ENCODE peak calls at places on chromosomes 7 and 10, in nine cellular contexts. H is GM12878, T is sigmoid colon, B is fibroblast of lung, Z is cardiac muscle cell, N is A549, D is transverse colon, E is HAP-1, Q is H1. L is an unnamed sample. For H3K4me1 and H3K9me3, the result is how much of the 10 kb centered on the place peaks cover.

GRCh38 chr7:134900430-134900876 is 85.9 kb upstream of the AGBL3 start:
- DNase-seq in H (peak), T (no peak), B (no peak), Z (no peak), N (no peak), D (no peak), E (no peak), Q (no peak), L (no peak)

GRCh38 chr7:148773344-148773743 is 74.6 kb downstream of the CUL1 start:
- DNase-seq in H (peak), T (no peak), B (no peak), Z (no peak), N (no peak), D (no peak), E (no peak), Q (no peak), L (no peak)

GRCh38 chr10:75611081-75611971 is 179.9 kb downstream of the LRMDA start:
- DNase-seq in H (peak), T (no peak), B (no peak), Z (no peak), N (no peak), D (peak), E (no peak), Q (no peak), L (no peak)

GRCh38 chr7:156474241-156474743 is 166.3 kb upstream of the RNF32 start:
- DNase-seq in H (peak), T (no peak), B (peak), Z (no peak), N (peak), D (no peak), E (no peak), Q (no peak), L (no peak)

GRCh38 chr10:123039632-123039930 is 30.8 kb downstream of the ACADSB start:
- DNase-seq in H (no peak), T (no peak), B (no peak), Z (no peak), N (no peak), D (no peak), E (no peak), Q (no peak), L (no peak)

GRCh38 chr10:1211844-1212570 is 155.8 kb downstream of the WDR37 start:
- DNase-seq in H (no peak), T (no peak), B (no peak), Z (no peak), N (no peak), D (no peak), E (no peak), Q (no peak), L (no peak)

GRCh38 chr7:1505731-1506550 is 1.8 kb upstream of the INTS1 start:
- DNase-seq in H (no peak), T (no peak), B (no peak), Z (no peak), N (no peak), D (no peak), E (no peak), Q (peak), L (no peak)

GRCh38 chr7:133629696-133630095 is 376.8 kb downstream of the EXOC4 start:
- DNase-seq in H (no peak), T (no peak), B (no peak), Z (no peak), N (no peak), D (no peak), E (no peak), Q (no peak), L (no peak)

GRCh38 chr7:97480700-97481410 is 251.0 kb upstream of the TAC1 start:
- DNase-seq in H (no peak), T (no peak), B (no peak), Z (no peak), N (no peak), D (no peak), E (no peak), Q (no peak), L (no peak)

GRCh38 chr7:101533103-101533465 is 96.0 kb downstream of the MYL10 start:
- DNase-seq in H (no peak), T (no peak), B (no peak), Z (no peak), N (no peak), D (no peak), E (no peak), Q (no peak), L (no peak)

GRCh38 chr10:98489561-98490481 is 43.1 kb upstream of the HPS1 start:
- DNase-seq in H (no peak), T (no peak), B (no peak), Z (no peak), N (no peak), D (no peak), E (no peak), Q (no peak), L (peak)

GRCh38 chr7:134778941-134779740 is at the start of gene CALD1:
- DNase-seq in H (no peak), T (peak), B (peak), Z (peak), N (peak), D (peak), E (peak), Q (peak), L (peak)

GRCh38 chr10:12628964-12629766 is 279.8 kb downstream of the CAMK1D start:
- DNase-seq in H (no peak), T (no peak), B (no peak), Z (peak), N (no peak), D (peak), E (peak), Q (no peak), L (no peak)

GRCh38 chr7:56291-56913 is 136.0 kb upstream of the FAM20C start:
- DNase-seq in H (no peak), T (peak), B (no peak), Z (no peak), N (no peak), D (peak), E (no peak), Q (peak), L (no peak)

GRCh38 chr10:34528320-34528719 is 286.8 kb downstream of the PARD3 start:
- DNase-seq in H (no peak), T (no peak), B (peak), Z (peak), N (peak), D (no peak), E (peak), Q (no peak), L (peak)

GRCh38 chr7:116653204-116653603 is 18.8 kb upstream of the MET start:
- DNase-seq in H (no peak), T (no peak), B (peak), Z (peak), N (no peak), D (no peak), E (no peak), Q (no peak), L (no peak)

GRCh38 chr7:130897515-130898419 is 163.8 kb upstream of the KLF14 start:
- DNase-seq in H (peak), T (no peak), B (no peak), Z (no peak), N (no peak), D (no peak), E (no peak), Q (no peak), L (no peak)

GRCh38 chr10:113746188-113746950 is 5.1 kb upstream of the PLEKHS1 start:
- DNase-seq in H (no peak), T (no peak), B (no peak), Z (peak), N (peak), D (peak), E (no peak), Q (no peak), L (no peak)

GRCh38 chr7:137981175-137981574 is 20.7 kb downstream of the CREB3L2 start:
- DNase-seq in H (no peak), T (no peak), B (no peak), Z (no peak), N (no peak), D (no peak), E (no peak), Q (no peak), L (no peak)

GRCh38 chr7:50857804-50858203 is 75.1 kb upstream of the GRB10 start:
- DNase-seq in H (no peak), T (no peak), B (no peak), Z (no peak), N (no peak), D (no peak), E (no peak), Q (peak), L (no peak)

GRCh38 chr10:111522141-111522540 is 445.3 kb downstream of the ADRA2A start:
- DNase-seq in H (no peak), T (no peak), B (no peak), Z (no peak), N (no peak), D (no peak), E (no peak), Q (no peak), L (no peak)

GRCh38 chr7:143256932-143257331 is 6.3 kb upstream of the GSTK1 start:
- DNase-seq in H (peak), T (no peak), B (no peak), Z (no peak), N (no peak), D (no peak), E (no peak), Q (no peak), L (no peak)

GRCh38 chr7:149027055-149027454 is 1.2 kb downstream of the PDIA4 start:
- DNase-seq in H (no peak), T (no peak), B (no peak), Z (no peak), N (no peak), D (no peak), E (no peak), Q (no peak), L (no peak)

GRCh38 chr10:24201503-24202180 is 7.3 kb upstream of the KIAA1217 start:
- DNase-seq in H (no peak), T (no peak), B (no peak), Z (no peak), N (no peak), D (peak), E (no peak), Q (no peak), L (no peak)

GRCh38 chr10:103605359-103606156 is 112.1 kb downstream of the NEURL1 start:
- DNase-seq in H (no peak), T (peak), B (peak), Z (peak), N (peak), D (peak), E (peak), Q (peak), L (peak)

GRCh38 chr10:124486635-124487034 is 25.0 kb downstream of the LHPP start:
- DNase-seq in H (no peak), T (no peak), B (no peak), Z (no peak), N (no peak), D (no peak), E (no peak), Q (no peak), L (peak)

GRCh38 chr7:27992092-27992491 is 188.5 kb downstream of the JAZF1 start:
- DNase-seq in H (no peak), T (no peak), B (peak), Z (no peak), N (no peak), D (no peak), E (no peak), Q (no peak), L (no peak)

GRCh38 chr7:82528577-82529305 is 85.2 kb upstream of the CACNA2D1 start:
- DNase-seq in H (no peak), T (no peak), B (no peak), Z (peak), N (no peak), D (no peak), E (no peak), Q (no peak), L (no peak)

GRCh38 chr7:107130487-107131220 is 38.1 kb upstream of the HBP1 start:
- DNase-seq in H (no peak), T (no peak), B (no peak), Z (no peak), N (peak), D (no peak), E (peak), Q (no peak), L (no peak)

GRCh38 chr7:132145466-132145865 is 430.8 kb downstream of the PLXNA4 start:
- DNase-seq in H (no peak), T (no peak), B (peak), Z (peak), N (peak), D (no peak), E (peak), Q (no peak), L (peak)

GRCh38 chr7:39540320-39540719 is 25.9 kb upstream of the YAE1 start:
- DNase-seq in H (no peak), T (no peak), B (no peak), Z (no peak), N (no peak), D (peak), E (no peak), Q (no peak), L (no peak)

GRCh38 chr10:28241766-28242399 is 61.0 kb downstream of the MPP7 start:
- DNase-seq in H (peak), T (no peak), B (peak), Z (peak), N (peak), D (peak), E (peak), Q (no peak), L (no peak)

GRCh38 chr7:135914346-135914745 is 62.8 kb downstream of the MTPN start:
- DNase-seq in H (no peak), T (no peak), B (no peak), Z (no peak), N (no peak), D (no peak), E (no peak), Q (no peak), L (no peak)

GRCh38 chr10:106181491-106181890 is 983.0 kb downstream of the SORCS1 start:
- DNase-seq in H (no peak), T (no peak), B (peak), Z (peak), N (no peak), D (no peak), E (no peak), Q (no peak), L (no peak)

GRCh38 chr10:44030132-44030531 is 354.8 kb downstream of the CXCL12 start:
- DNase-seq in H (no peak), T (no peak), B (no peak), Z (no peak), N (no peak), D (no peak), E (no peak), Q (peak), L (no peak)

GRCh38 chr7:3301831-3302618 is 973 bp downstream of the SDK1 start:
- DNase-seq in H (no peak), T (peak), B (peak), Z (peak), N (peak), D (no peak), E (peak), Q (peak), L (no peak)

GRCh38 chr10:87659571-87660483 is at the start of gene PAPSS2:
- DNase-seq in H (no peak), T (peak), B (peak), Z (peak), N (peak), D (peak), E (peak), Q (peak), L (peak)

GRCh38 chr10:85851300-85851699 is 515.3 kb downstream of the GRID1 start:
- DNase-seq in H (no peak), T (no peak), B (no peak), Z (peak), N (no peak), D (no peak), E (no peak), Q (no peak), L (no peak)

GRCh38 chr7:106109521-106110237 is 2.4 kb downstream of the SYPL1 start:
- DNase-seq in H (no peak), T (no peak), B (no peak), Z (no peak), N (no peak), D (no peak), E (no peak), Q (no peak), L (no peak)

GRCh38 chr7:106111671-106112117 is 418 bp downstream of the SYPL1 start:
- DNase-seq in H (no peak), T (peak), B (peak), Z (peak), N (peak), D (peak), E (no peak), Q (no peak), L (peak)

GRCh38 chr7:106112118-106112971 is at the start of gene SYPL1:
- DNase-seq in H (peak), T (peak), B (peak), Z (peak), N (peak), D (peak), E (peak), Q (peak), L (peak)

GRCh38 chr7:106110238-106110560 is 1.9 kb downstream of the SYPL1 start:
- DNase-seq in H (no peak), T (no peak), B (peak), Z (peak), N (no peak), D (no peak), E (no peak), Q (no peak), L (no peak)

DNA sequence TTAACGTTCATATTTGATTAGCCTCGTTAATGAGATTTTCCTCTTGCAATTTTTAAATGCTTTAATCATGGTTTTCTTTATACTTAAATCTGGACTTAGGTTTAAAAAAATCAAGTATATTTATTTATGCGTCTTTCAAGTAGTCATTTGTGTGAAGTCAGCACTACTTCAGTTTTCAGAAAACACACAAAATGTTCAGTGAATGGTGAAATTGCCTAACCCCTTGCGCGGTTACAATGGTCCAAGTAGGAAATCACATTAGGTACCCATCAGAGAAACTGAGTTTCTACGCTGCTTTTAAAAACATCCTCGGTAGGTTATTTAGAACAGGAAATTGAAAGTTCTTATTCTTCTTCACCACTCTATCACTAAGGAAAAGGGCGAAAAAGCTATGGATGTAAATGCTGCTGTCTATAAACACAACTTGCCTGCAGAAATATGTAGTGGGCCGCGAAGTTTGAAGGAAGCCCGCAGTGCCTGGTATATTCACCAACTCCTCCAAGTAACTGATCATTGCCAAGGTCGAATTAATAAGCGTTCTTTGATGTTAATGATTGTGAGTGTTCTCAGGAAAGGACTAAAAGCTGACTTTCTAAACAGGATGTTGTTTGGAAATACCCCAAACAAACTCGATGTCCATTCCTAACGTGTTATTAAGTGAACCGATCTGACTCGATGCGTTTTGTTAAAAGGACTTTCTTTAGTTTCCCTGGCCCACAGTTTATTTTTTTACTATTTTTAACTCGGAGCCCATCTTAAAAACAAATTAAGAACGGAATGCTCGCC is 1.0 kb downstream of the SYPL1 start:
- DNase-seq in H (no peak), T (no peak), B (peak), Z (peak), N (no peak), D (no peak), E (no peak), Q (no peak), L (no peak)
- H3K4me1 ChIP-seq in H (under half), T (half or more), B (under half), Z (under half), N (under half), D (under half), E (under half), Q (under half), L (half or more)

DNA sequence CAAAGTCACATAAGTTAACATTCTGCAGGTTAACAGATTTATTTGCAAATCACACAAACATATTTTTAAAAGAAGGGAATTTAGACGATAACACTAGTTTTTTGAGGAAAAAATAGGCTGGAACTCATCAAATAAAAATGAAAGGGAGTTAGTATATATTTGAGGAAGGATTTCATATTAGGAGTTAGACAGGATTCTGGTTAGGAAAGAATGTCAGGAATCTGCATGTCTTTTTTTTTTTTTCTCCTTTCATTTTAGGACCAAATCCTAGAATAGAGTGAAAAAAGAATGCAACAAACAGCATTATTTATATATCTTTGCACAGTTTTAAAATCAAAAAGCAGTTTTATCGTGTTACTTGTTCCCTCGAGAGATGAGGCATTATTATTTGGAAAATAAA is 8.9 kb upstream of the TRDMT1 start:
- DNase-seq in H (no peak), T (no peak), B (peak), Z (peak), N (no peak), D (no peak), E (no peak), Q (no peak), L (no peak)
- H3K4me3 ChIP-seq in H (no peak), T (no peak), B (no peak), Z (no peak), N (no peak), D (no peak), E (no peak), Q (no peak), L (no peak)

GRCh38 chr10:14456218-14456869 is 125.6 kb upstream of the FRMD4A start:
- DNase-seq in H (peak), T (no peak), B (no peak), Z (no peak), N (no peak), D (no peak), E (no peak), Q (no peak), L (no peak)

GRCh38 chr10:14459670-14460069 is 128.9 kb upstream of the FRMD4A start:
- DNase-seq in H (no peak), T (no peak), B (peak), Z (peak), N (no peak), D (no peak), E (no peak), Q (no peak), L (no peak)

GRCh38 chr10:14454629-14455028 is 123.9 kb upstream of the FRMD4A start:
- DNase-seq in H (no peak), T (no peak), B (no peak), Z (no peak), N (no peak), D (no peak), E (no peak), Q (no peak), L (no peak)

GRCh38 chr10:14453593-14453992 is 122.9 kb upstream of the FRMD4A start:
- DNase-seq in H (no peak), T (no peak), B (no peak), Z (no peak), N (no peak), D (no peak), E (no peak), Q (no peak), L (no peak)

GRCh38 chr10:14456870-14457266 is 126.1 kb upstream of the FRMD4A start:
- DNase-seq in H (no peak), T (no peak), B (no peak), Z (no peak), N (no peak), D (no peak), E (no peak), Q (no peak), L (no peak)
- H3K9me3 ChIP-seq in H (under half), T (under half), B (under half), Z (under half), N (under half), D (under half), E (under half), Q (under half), L (under half)

DNA sequence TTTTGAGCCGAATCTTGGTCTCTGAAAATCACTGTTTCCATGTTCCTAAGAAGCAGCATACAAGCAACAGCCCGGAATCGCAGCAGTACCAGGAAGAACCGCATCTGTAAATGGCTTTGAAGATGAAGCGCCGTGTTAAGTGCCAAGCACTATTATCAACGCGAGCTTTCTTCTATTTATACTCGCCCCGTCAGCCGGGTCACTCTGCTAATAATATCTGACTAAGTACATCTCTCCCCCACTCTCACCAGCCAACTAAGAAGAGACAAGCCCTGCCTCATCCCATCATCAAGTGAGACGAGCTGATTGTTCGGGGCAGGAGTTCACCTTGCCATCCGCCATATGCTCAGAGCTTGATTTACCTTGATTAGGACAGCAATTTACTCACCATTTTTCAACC is 13.2 kb downstream of the SFMBT2 start:
- DNase-seq in H (no peak), T (no peak), B (no peak), Z (no peak), N (no peak), D (no peak), E (no peak), Q (no peak), L (peak)
- H3K4me1 ChIP-seq in H (under half), T (under half), B (under half), Z (under half), N (under half), D (under half), E (under half), Q (under half), L (under half)